ENCODE peak calls at places on chromosomes 6 and 20, in nine cellular contexts. A, C, Y, U, K, O, S, R and N are unnamed samples.

GRCh38 chr6:44779130-44779826 is 391.8 kb downstream of the CDC5L start:
- DNase-seq in R (no peak), O (no peak), Y (no peak), S (no peak), C (no peak), U (no peak), K (no peak), A (no peak), N (peak)

GRCh38 chr6:123316733-123317323 is 319.9 kb downstream of the TRDN start:
- DNase-seq in K (no peak), O (peak), C (no peak), R (peak), S (peak), Y (no peak), U (peak), A (peak), N (peak)

GRCh38 chr6:41022294-41022693 is 16.7 kb downstream of the UNC5CL start:
- DNase-seq in Y (no peak), R (no peak), U (peak), K (no peak), O (peak), A (no peak), S (no peak), C (peak), N (no peak)

GRCh38 chr6:149974825-149975224 is 11.1 kb downstream of the ULBP1 start:
- DNase-seq in S (no peak), O (no peak), C (no peak), R (no peak), U (no peak), Y (no peak), A (no peak), K (no peak), N (no peak)

GRCh38 chr20:45353746-45354145 is 5.5 kb upstream of the SDC4 start:
- DNase-seq in S (no peak), K (no peak), A (no peak), C (no peak), O (no peak), R (no peak), U (no peak), Y (no peak), N (no peak)

GRCh38 chr20:3786126-3786484 is 435 bp downstream of the CENPB start:
- DNase-seq in R (peak), S (peak), O (peak), K (peak), Y (peak), U (peak), A (no peak), C (peak), N (peak)

GRCh38 chr6:101195581-101195980 is 197.9 kb upstream of the GRIK2 start:
- DNase-seq in U (no peak), O (no peak), A (no peak), S (peak), K (no peak), C (no peak), R (peak), Y (no peak), N (no peak)

GRCh38 chr6:153401751-153402150 is 270.7 kb upstream of the RGS17 start:
- DNase-seq in R (no peak), U (no peak), S (no peak), O (peak), Y (no peak), C (no peak), A (no peak), K (no peak), N (no peak)

GRCh38 chr6:63529498-63529897 is 42.8 kb upstream of the LOC128125822 start:
- DNase-seq in A (no peak), O (peak), S (no peak), U (no peak), R (no peak), Y (no peak), C (peak), K (no peak), N (no peak)

GRCh38 chr6:167349816-167350215 is 24.9 kb downstream of the TTLL2 start:
- DNase-seq in U (no peak), C (no peak), A (no peak), Y (no peak), R (no peak), O (no peak), S (no peak), K (no peak), N (no peak)

GRCh38 chr20:47354710-47355488 is 1.6 kb downstream of the ZMYND8 start:
- DNase-seq in C (peak), K (no peak), U (no peak), R (no peak), Y (no peak), O (peak), S (peak), A (no peak), N (no peak)

GRCh38 chr6:75308250-75308988 is 23.8 kb upstream of the TMEM30A start:
- DNase-seq in R (no peak), A (no peak), Y (no peak), K (no peak), U (no peak), S (no peak), O (no peak), C (no peak), N (peak)

GRCh38 chr6:49030621-49031020 is 432.4 kb downstream of the MMUT start:
- DNase-seq in Y (no peak), C (peak), U (no peak), A (no peak), R (no peak), K (no peak), S (no peak), O (no peak), N (no peak)

GRCh38 chr6:40962241-40962640 is 76.8 kb downstream of the UNC5CL start:
- DNase-seq in C (peak), U (no peak), O (peak), Y (no peak), R (peak), S (peak), K (no peak), A (peak), N (peak)

GRCh38 chr6:30821862-30822784 is 62.2 kb upstream of the DDR1 start:
- DNase-seq in Y (no peak), O (peak), S (no peak), U (peak), K (no peak), A (peak), R (peak), C (peak), N (peak)

GRCh38 chr6:27899543-27899942 is 12.7 kb downstream of the OR2B2 start:
- DNase-seq in Y (no peak), S (no peak), C (no peak), O (no peak), U (no peak), R (no peak), K (no peak), A (no peak), N (no peak)

GRCh38 chr6:88866856-88867255 is 96.6 kb downstream of the RNGTT start:
- DNase-seq in U (no peak), K (no peak), Y (no peak), R (peak), C (no peak), O (no peak), S (peak), A (no peak), N (no peak)

GRCh38 chr6:89895273-89895874 is 1.1 kb downstream of the GJA10 start:
- DNase-seq in U (peak), A (no peak), Y (peak), S (peak), K (no peak), C (peak), O (peak), R (peak), N (no peak)

GRCh38 chr6:132530293-132530974 is 7.6 kb upstream of the TAAR9 start:
- DNase-seq in O (peak), A (peak), C (peak), K (peak), S (peak), Y (peak), U (peak), R (peak), N (peak)

GRCh38 chr6:152223622-152224021 is 413.5 kb downstream of the SYNE1 start:
- DNase-seq in K (no peak), A (no peak), O (no peak), C (no peak), S (no peak), Y (no peak), U (no peak), R (no peak), N (no peak)

GRCh38 chr6:126066068-126067048 is 80.0 kb downstream of the TRMT11 start:
- DNase-seq in Y (no peak), K (no peak), O (peak), C (no peak), U (no peak), A (no peak), S (no peak), R (peak), N (no peak)

GRCh38 chr6:134115715-134116074 is 63.3 kb upstream of the SLC2A12 start:
- DNase-seq in K (no peak), Y (no peak), R (no peak), O (no peak), U (no peak), S (no peak), C (no peak), A (no peak), N (no peak)

GRCh38 chr6:36577298-36577697 is 16.9 kb upstream of the SRSF3 start:
- DNase-seq in Y (no peak), C (peak), A (no peak), K (no peak), R (peak), U (peak), O (peak), S (peak), N (no peak)
- H3K4me3 ChIP-seq in Y (no peak), C (no peak), A (no peak), K (no peak), R (no peak), U (no peak), O (no peak), S (no peak), N (no peak)

GRCh38 chr6:6624269-6624668 is 35.7 kb downstream of the LY86 start:
- DNase-seq in Y (no peak), R (no peak), C (no peak), O (no peak), A (no peak), K (no peak), U (no peak), S (no peak), N (no peak)

GRCh38 chr6:6622557-6622956 is 34.0 kb downstream of the LY86 start:
- DNase-seq in O (no peak), A (no peak), U (no peak), K (no peak), R (peak), S (no peak), Y (no peak), C (no peak), N (no peak)

GRCh38 chr6:6619415-6619814 is 30.9 kb downstream of the LY86 start:
- DNase-seq in U (no peak), K (no peak), S (no peak), Y (no peak), C (no peak), A (no peak), O (no peak), R (no peak), N (no peak)

GRCh38 chr6:6623553-6623952 is 35.0 kb downstream of the LY86 start:
- DNase-seq in R (no peak), C (no peak), K (no peak), O (no peak), U (no peak), A (no peak), S (no peak), Y (no peak), N (no peak)

DNA sequence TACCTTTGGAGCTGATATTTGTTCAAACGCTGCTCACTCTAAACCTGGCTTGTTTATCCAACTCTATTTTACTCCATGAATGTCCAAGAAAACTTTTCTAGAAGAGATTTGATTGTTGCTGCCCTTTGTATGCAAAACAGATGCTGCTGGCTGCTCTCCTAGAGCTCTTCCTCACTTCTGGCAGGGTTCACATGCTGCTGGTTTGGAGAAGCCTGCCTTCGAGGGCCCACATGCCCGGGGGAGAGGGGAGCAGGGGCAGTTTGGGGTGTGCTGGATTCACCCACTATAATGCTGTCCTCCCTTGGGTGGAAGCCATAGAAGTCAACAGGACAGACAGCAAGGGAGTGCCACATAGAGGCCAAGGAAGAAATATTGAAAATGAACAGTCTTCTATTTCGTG is 32.2 kb downstream of the LY86 start:
- DNase-seq in K (no peak), S (no peak), U (no peak), Y (no peak), C (no peak), R (no peak), O (no peak), A (no peak), N (no peak)
- TF ChIP-seq CTCF in K (no peak), S (no peak), U (no peak), Y (no peak), C (no peak), R (no peak), O (no peak), A (no peak), N (no peak)

GRCh38 chr6:157592980-157593379 is 212.0 kb downstream of the ZDHHC14 start:
- DNase-seq in K (no peak), R (no peak), C (no peak), U (no peak), S (no peak), Y (no peak), O (no peak), A (no peak), N (no peak)
- H3K4me3 ChIP-seq in K (no peak), R (no peak), C (no peak), U (no peak), S (no peak), Y (no peak), O (no peak), A (no peak), N (no peak)

DNA sequence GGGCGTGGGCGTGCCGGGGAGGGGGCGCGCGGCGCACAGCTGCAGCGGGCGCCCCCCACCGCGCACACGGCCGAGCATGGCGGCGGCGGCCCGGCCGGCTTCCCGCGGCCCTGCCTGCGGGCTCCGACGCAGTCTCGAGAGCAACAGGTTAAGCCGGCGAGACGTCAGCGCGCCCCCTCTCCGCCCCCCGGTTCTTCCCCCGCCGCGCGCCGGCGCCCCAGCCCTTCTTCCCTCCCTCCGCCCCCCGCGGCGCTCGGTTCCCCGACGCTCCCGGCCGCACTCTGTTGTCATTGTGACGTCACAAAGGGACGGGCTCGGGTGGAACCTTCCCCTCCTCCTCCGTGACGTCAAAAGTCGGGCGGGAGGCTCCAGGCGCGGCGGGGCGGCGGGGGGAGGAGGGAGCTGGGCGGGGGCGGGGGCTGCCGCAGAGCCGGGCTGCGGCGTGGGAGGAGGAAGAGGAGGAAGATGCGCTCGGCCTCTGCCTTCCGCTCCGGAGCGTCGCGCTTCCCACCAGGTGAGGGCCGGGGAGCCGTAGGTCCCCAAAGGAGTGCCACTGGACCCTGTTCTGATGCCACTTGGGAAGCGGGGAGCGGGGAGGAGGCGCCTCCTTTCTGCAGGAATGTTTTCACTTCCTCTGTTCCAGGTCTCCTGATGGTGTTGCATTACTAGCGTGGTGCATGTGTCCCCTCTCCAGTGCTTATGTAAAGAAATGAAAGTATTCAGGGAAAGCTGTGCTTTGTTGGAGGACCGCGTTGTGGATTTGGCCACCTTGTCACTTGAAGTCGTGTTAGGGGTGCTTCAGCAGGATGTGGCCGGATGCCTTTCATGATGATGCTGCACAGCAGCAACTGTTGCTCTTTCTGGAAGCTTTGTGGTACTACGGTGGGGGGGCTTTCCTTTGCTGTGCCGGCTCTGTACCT is 2.8 kb downstream of the JARID2 start:
- DNase-seq in S (peak), R (peak), Y (peak), O (peak), C (peak), K (peak), U (peak), A (peak), N (peak)
- TF ChIP-seq CTCF in S (peak), R (peak), Y (no peak), O (peak), C (no peak), K (no peak), U (peak), A (no peak), N (no peak)

DNA sequence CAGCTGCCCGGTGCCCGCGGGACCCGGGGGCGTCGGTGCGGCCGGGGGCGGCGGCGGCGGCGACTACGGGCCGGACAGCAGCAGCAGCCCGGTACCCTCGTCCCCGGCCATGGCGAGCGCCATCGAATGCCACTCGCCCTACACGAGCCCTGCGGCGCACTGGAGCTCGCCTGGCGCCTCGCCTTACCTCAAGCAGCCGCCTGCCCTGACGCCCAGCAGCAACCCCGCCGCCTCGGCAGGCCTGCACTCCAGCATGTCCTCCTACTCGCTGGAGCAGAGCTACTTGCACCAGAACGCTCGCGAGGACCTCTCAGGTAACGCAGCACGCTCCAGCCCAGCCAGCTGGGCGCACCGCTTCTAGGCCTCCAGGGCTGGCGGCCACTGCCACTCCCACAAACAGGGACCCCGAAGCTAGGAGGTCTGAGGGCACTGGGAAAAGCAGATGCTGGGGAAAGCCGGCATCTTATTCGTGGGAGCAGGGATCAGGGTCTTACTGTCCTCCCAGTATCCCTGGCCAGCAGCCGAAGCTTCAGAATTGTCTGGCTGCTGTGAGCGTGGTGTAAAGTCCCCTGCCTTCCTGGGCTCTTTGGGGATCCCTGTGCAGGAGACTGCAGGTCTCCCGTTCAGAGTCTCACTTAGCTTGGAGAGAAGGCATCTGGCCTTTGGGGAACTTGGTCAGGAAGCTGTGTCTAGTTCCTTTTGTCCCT is 1.6 kb downstream of the FOXF2 start:
- DNase-seq in U (no peak), R (peak), Y (no peak), O (no peak), K (no peak), A (no peak), C (no peak), S (peak), N (no peak)
- H3K4me3 ChIP-seq in U (peak), R (peak), Y (peak), O (no peak), K (peak), A (no peak), C (no peak), S (peak), N (no peak)

GRCh38 chr6:84193140-84193708 is 34.2 kb downstream of the CEP162 start:
- DNase-seq in O (peak), A (no peak), C (peak), R (peak), S (peak), U (no peak), Y (no peak), K (no peak), N (no peak)

GRCh38 chr6:84191802-84192201 is 35.6 kb downstream of the CEP162 start:
- DNase-seq in C (no peak), S (no peak), R (no peak), A (no peak), O (no peak), K (no peak), Y (no peak), U (no peak), N (no peak)

DNA sequence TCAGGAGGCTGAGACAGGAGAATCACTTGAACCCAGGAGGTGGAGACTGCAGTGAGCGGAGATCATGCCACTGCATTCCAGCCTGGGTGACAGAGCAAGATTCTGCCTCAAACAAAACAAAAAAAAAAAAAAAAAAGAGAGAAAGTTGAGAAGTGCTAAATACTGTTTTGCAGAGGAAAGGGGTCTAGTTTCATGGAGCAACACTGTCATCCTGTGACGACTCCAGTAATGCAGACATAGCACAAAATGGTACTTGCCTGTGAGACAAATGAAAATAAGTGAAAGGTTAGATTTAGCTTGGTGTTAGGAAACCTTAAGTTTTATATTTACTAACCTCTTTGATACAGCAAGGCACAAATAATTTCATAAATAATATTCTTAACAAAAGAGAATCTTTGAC is 29.7 kb downstream of the CEP162 start:
- DNase-seq in Y (no peak), A (no peak), K (no peak), O (no peak), C (no peak), U (no peak), R (no peak), S (no peak), N (no peak)
- TF ChIP-seq CTCF in Y (no peak), A (no peak), K (no peak), O (no peak), C (no peak), U (peak), R (no peak), S (no peak), N (no peak)

GRCh38 chr20:51023617-51024155 is 779 bp upstream of the KCNG1 start:
- DNase-seq in O (no peak), U (no peak), K (no peak), C (no peak), R (no peak), S (no peak), Y (no peak), A (no peak), N (no peak)
- H3K4me3 ChIP-seq in O (peak), U (peak), K (no peak), C (peak), R (peak), S (peak), Y (peak), A (no peak), N (no peak)

GRCh38 chr6:111357680-111358079 is 125.3 kb downstream of the REV3L start:
- DNase-seq in S (no peak), R (peak), C (no peak), U (peak), K (no peak), Y (no peak), O (no peak), A (no peak), N (no peak)

GRCh38 chr6:111358454-111358853 is 124.6 kb downstream of the REV3L start:
- DNase-seq in U (no peak), K (no peak), A (no peak), Y (no peak), O (peak), C (peak), R (no peak), S (peak), N (no peak)

GRCh38 chr6:111367393-111368088 is 115.5 kb downstream of the REV3L start:
- DNase-seq in U (no peak), A (no peak), C (no peak), Y (no peak), O (no peak), R (no peak), S (no peak), K (no peak), N (peak)

GRCh38 chr6:111356551-111356950 is 126.5 kb downstream of the REV3L start:
- DNase-seq in O (no peak), R (no peak), C (no peak), A (no peak), S (no peak), K (no peak), Y (no peak), U (no peak), N (no peak)

DNA sequence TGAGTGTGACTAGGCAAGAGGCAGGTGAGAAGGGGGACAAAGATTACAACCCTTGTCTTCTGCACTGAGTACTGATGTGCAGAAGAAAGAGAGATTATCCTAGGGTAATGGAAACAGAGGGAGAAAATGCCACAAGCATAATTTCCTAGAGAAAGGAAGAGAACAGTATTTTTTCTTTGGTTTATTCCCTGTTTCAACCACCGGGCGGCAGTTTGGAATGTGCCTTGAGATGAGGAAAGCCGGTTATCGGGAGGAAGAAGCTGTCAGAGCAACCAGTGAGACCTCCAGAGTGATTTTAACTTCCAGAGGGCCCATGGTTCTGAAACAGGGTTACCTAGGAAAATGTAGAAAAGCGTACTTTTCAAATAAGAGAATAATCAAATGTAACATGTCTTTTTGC is 121.4 kb downstream of the REV3L start:
- DNase-seq in Y (peak), S (peak), O (peak), R (peak), U (peak), A (no peak), K (no peak), C (peak), N (no peak)
- TF ChIP-seq CTCF in Y (no peak), S (peak), O (peak), R (peak), U (peak), A (no peak), K (peak), C (peak), N (peak)